ENCODE peak calls at places on chromosomes 7 and 10, in four cellular contexts. A is Calu3, F is thoracic aorta, H is MCF 10A. E is an unnamed sample.

GRCh38 chr7:117072620-117073118 is 119.4 kb downstream of the ST7 start:
- DNase-seq in A (no peak), F (peak; percentile 52), H (peak; percentile 49), E (peak; percentile 48)

GRCh38 chr10:124700293-124701037 is 43.7 kb downstream of the FAM53B start:
- DNase-seq in A (no peak), F (no peak), H (no peak), E (no peak)

GRCh38 chr10:112701528-112702295 is 248.3 kb upstream of the TCF7L2 start:
- DNase-seq in A (no peak), F (no peak), H (no peak), E (no peak)

GRCh38 chr10:47311193-47311899 is 10.9 kb upstream of the GDF2 start:
- DNase-seq in A (peak; percentile 67), F (no peak), H (no peak), E (peak; percentile 55)

GRCh38 chr7:46215987-46216567 is 295.0 kb upstream of the IGFBP3 start:
- DNase-seq in A (peak; percentile 94), F (no peak), H (peak; percentile 55), E (no peak)

GRCh38 chr10:48444861-48445841 is 138.7 kb downstream of the MAPK8 start:
- DNase-seq in A (peak; percentile 85), F (no peak), H (peak; percentile 70), E (peak; percentile 64)

GRCh38 chr7:2523941-2524807 is 4.6 kb downstream of the LFNG start:
- DNase-seq in A (peak; percentile 99), F (no peak), H (peak; percentile 75), E (peak; percentile 83)

GRCh38 chr10:134205-134742 is 981 bp upstream of the ZMYND11 start:
- DNase-seq in A (no peak), F (no peak), H (peak; percentile 34), E (no peak)

GRCh38 chr10:17616403-17617030 is 657 bp downstream of the HACD1 start:
- DNase-seq in A (peak; percentile 65), F (peak; percentile 68), H (peak; percentile 72), E (peak; percentile 66)

GRCh38 chr7:133699390-133699789 is 427.8 kb upstream of the LRGUK start:
- DNase-seq in A (no peak), F (no peak), H (no peak), E (no peak)

GRCh38 chr7:2517678-2518077 is 1.9 kb upstream of the LFNG start:
- DNase-seq in A (no peak), F (no peak), H (no peak), E (no peak)

GRCh38 chr7:105776068-105776790 is 100.2 kb downstream of the ATXN7L1 start:
- DNase-seq in A (peak; percentile 18), F (peak; percentile 9), H (peak; percentile 89), E (no peak)

GRCh38 chr7:7176421-7177043 is 5.8 kb upstream of the C1GALT1 start:
- DNase-seq in A (peak; percentile 33), F (no peak), H (peak; percentile 91), E (no peak)

GRCh38 chr10:101495324-101495925 is 92.6 kb downstream of the POLL start:
- DNase-seq in A (peak; percentile 1), F (no peak), H (peak; percentile 14), E (peak; percentile 5)

GRCh38 chr10:124174071-124174566 is 80.7 kb upstream of the CHST15 start:
- DNase-seq in A (no peak), F (no peak), H (no peak), E (no peak)

GRCh38 chr7:5452937-5453540 is 29.4 kb upstream of the TNRC18 start:
- DNase-seq in A (peak; percentile 41), F (no peak), H (no peak), E (no peak)

GRCh38 chr10:11415095-11415494 is 196.4 kb downstream of the USP6NL start:
- DNase-seq in A (no peak), F (no peak), H (no peak), E (no peak)

GRCh38 chr10:11409357-11409756 is 202.1 kb downstream of the USP6NL start:
- DNase-seq in A (no peak), F (no peak), H (no peak), E (no peak)

GRCh38 chr10:11407939-11408338 is 203.5 kb downstream of the USP6NL start:
- DNase-seq in A (no peak), F (no peak), H (no peak), E (no peak)

GRCh38 chr10:11414314-11415038 is 197.0 kb downstream of the USP6NL start:
- DNase-seq in A (no peak), F (no peak), H (no peak), E (no peak)

DNA sequence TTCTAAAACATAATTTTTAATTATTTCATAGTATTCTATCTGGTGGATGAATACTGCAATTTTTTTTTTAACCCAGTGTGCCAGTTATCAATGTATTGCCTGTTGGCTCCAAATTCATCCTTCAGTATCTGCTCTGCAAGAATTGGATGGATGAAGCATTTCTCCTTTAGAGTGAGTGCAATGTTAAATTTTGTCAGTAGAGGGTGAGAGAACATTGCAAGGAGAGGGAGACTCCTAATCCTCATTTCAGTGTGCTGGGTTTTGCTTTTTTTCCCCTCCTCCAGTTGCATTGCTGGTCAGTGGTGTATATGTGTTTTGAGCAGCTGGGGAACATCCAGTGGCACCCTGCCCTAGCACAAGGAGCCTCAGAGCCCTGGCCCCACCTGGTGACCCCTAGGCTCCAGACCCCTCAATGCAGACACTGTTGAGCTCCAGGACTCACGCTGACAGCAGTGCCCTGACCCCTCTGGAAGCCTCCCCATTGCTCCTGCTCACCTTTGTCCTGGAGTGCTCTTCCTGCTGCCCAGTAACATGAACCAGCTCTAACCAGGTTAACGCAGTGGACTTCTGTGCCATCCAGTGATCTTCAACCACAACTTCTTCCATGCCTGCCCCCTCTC is 199.4 kb downstream of the USP6NL start:
- DNase-seq in A (no peak), F (no peak), H (no peak), E (no peak)
- TF ChIP-seq CTCF in A (no peak), F (no peak), H (no peak), E (no peak)

DNA sequence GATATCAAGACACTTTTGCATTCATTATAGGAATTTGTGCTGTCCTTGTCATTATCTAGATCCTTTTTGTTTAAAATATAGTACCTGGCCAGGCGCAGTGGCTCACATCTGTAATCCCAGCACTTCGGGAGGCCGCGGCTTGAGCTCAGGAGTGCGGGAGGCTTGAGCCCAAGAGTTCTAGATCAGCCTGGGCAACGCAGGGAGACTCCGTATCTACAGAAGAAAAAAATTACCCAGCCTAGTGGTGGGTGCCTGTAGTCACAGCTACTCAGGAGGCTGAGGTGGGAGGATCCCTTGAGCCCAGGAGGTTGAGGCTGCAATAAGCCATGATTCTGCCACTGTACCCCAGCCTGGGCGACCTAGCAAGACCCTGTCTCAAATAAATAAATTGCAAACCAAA is 621 bp upstream of the MORN4 start:
- DNase-seq in A (peak; percentile 28), F (no peak), H (peak; percentile 29), E (no peak)
- TF ChIP-seq CTCF in A (no peak), F (no peak), H (peak; percentile 18), E (no peak)

GRCh38 chr10:116809528-116810500 is 39.5 kb upstream of the ENO4 start:
- DNase-seq in A (peak; percentile 55), F (no peak), H (peak; percentile 40), E (peak; percentile 32)
- TF ChIP-seq CTCF in A (peak; percentile 55), F (no peak), H (peak; percentile 31), E (peak; percentile 62)

GRCh38 chr10:7399533-7399932 is 11.3 kb downstream of the SFMBT2 start:
- DNase-seq in A (no peak), F (no peak), H (no peak), E (no peak)
- TF ChIP-seq CTCF in A (no peak), F (no peak), H (no peak), E (no peak)

GRCh38 chr10:61812920-61813319 is 88.6 kb upstream of the ARID5B start:
- DNase-seq in A (no peak), F (no peak), H (no peak), E (no peak)
- TF ChIP-seq CTCF in A (no peak), F (no peak), H (no peak), E (no peak)

GRCh38 chr7:24880886-24881285 is 99.1 kb downstream of the OSBPL3 start:
- DNase-seq in A (no peak), F (no peak), H (no peak), E (no peak)

GRCh38 chr7:24879281-24879680 is 100.7 kb downstream of the OSBPL3 start:
- DNase-seq in A (no peak), F (no peak), H (no peak), E (no peak)

GRCh38 chr7:24882989-24883631 is 96.9 kb downstream of the OSBPL3 start:
- DNase-seq in A (no peak), F (no peak), H (peak; percentile 73), E (peak; percentile 23)

GRCh38 chr7:24883632-24884013 is 96.4 kb downstream of the OSBPL3 start:
- DNase-seq in A (no peak), F (no peak), H (no peak), E (no peak)

GRCh38 chr7:24881622-24882021 is 98.4 kb downstream of the OSBPL3 start:
- DNase-seq in A (peak; percentile 31), F (no peak), H (peak; percentile 34), E (no peak)
- TF ChIP-seq CTCF in A (no peak), F (no peak), H (no peak), E (peak; percentile 56)

DNA sequence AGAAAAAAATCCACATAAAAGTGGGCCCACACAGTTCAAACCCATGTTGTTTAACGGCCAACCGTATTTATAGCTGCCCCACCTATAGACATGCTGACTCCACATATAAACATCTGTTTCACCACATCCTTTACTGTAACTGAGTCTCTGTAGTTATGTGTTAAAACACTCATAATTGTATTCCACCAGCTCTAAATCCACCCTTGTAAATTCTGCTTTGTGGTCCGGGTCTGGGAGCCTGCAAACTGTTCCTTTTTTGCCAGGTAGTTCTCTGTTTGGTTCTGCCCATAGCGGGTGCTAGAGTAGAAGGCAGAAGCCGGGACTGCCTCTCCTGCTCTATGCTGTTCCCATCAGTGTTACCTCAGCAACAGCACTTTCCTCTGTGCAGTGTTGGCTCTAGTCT is 20.2 kb upstream of the FHIP2A start:
- DNase-seq in A (no peak), F (no peak), H (no peak), E (no peak)
- TF ChIP-seq CTCF in A (no peak), F (no peak), H (no peak), E (no peak)